ENCODE peak calls at places on chromosomes 11 and 22, in five cellular contexts. R, L, F, Y and C are unnamed samples.

GRCh38 chr22:48393041-48393370 is 1434.7 kb downstream of the BRD1 start:
- DNase-seq in R (no peak), L (no peak), F (no peak), Y (no peak), C (no peak)

GRCh38 chr11:107405260-107405659 is 52.4 kb downstream of the CWF19L2 start:
- DNase-seq in R (no peak), L (no peak), F (no peak), Y (no peak), C (no peak)

GRCh38 chr11:71451596-71452353 is 1.2 kb upstream of the NADSYN1 start:
- DNase-seq in R (no peak), L (no peak), F (no peak), Y (no peak), C (peak)

GRCh38 chr11:134132808-134133207 is 63.9 kb downstream of the JAM3 start:
- DNase-seq in R (no peak), L (no peak), F (no peak), Y (no peak), C (no peak)

GRCh38 chr11:48081151-48082010 is 101.0 kb downstream of the PTPRJ start:
- DNase-seq in R (peak), L (peak), F (no peak), Y (no peak), C (no peak)

GRCh38 chr11:64231536-64231935 is 1.2 kb downstream of the DNAJC4 start:
- DNase-seq in R (no peak), L (no peak), F (no peak), Y (no peak), C (no peak)

GRCh38 chr22:42857845-42858481 is 890 bp upstream of the ARFGAP3 start:
- DNase-seq in R (no peak), L (no peak), F (peak), Y (no peak), C (no peak)

GRCh38 chr11:12276831-12277475 is 100.4 kb upstream of the PARVA start:
- DNase-seq in R (no peak), L (peak), F (no peak), Y (no peak), C (no peak)

GRCh38 chr11:67497656-67498291 is 7.4 kb downstream of the PITPNM1 start:
- DNase-seq in R (no peak), L (no peak), F (no peak), Y (no peak), C (no peak)

GRCh38 chr11:47259178-47259977 is 1.6 kb downstream of the NR1H3 start:
- DNase-seq in R (peak), L (no peak), F (no peak), Y (peak), C (peak)

GRCh38 chr11:33375236-33375635 is 118.1 kb downstream of the HIPK3 start:
- DNase-seq in R (no peak), L (no peak), F (no peak), Y (no peak), C (peak)

GRCh38 chr11:45264839-45265515 is 21.2 kb downstream of the SYT13 start:
- DNase-seq in R (peak), L (no peak), F (no peak), Y (no peak), C (no peak)

GRCh38 chr11:95831198-95831883 is 41.0 kb downstream of the CEP57 start:
- DNase-seq in R (peak), L (no peak), F (no peak), Y (no peak), C (no peak)

DNA sequence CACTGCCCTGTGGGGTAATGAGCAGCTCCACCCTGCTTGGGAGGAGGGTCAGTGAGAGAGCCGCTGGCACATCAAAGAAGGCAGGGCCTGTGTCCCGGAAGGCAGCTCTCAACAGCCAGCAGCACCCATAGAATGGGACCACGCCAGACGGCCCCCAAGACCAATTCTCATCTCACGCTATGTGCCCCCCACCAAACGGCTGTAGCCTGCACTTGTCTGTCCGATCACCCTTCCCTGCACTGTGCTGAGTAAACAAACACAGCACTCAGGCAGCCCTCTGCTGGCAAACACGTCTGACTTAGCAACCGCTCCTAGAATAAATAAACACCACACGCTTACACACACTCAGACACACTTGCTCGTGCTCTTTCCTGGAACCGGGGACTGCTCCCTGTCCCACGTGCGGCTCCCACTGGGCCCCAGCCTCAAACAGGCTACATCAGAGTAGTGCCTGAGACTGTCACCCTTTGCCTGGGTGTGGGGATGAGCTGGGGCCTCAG is 53.2 kb upstream of the CDON start:
- DNase-seq in R (peak), L (peak), F (peak), Y (no peak), C (peak)
- TF ChIP-seq CTCF in R (peak), L (no peak), F (no peak), Y (no peak), C (no peak)

DNA sequence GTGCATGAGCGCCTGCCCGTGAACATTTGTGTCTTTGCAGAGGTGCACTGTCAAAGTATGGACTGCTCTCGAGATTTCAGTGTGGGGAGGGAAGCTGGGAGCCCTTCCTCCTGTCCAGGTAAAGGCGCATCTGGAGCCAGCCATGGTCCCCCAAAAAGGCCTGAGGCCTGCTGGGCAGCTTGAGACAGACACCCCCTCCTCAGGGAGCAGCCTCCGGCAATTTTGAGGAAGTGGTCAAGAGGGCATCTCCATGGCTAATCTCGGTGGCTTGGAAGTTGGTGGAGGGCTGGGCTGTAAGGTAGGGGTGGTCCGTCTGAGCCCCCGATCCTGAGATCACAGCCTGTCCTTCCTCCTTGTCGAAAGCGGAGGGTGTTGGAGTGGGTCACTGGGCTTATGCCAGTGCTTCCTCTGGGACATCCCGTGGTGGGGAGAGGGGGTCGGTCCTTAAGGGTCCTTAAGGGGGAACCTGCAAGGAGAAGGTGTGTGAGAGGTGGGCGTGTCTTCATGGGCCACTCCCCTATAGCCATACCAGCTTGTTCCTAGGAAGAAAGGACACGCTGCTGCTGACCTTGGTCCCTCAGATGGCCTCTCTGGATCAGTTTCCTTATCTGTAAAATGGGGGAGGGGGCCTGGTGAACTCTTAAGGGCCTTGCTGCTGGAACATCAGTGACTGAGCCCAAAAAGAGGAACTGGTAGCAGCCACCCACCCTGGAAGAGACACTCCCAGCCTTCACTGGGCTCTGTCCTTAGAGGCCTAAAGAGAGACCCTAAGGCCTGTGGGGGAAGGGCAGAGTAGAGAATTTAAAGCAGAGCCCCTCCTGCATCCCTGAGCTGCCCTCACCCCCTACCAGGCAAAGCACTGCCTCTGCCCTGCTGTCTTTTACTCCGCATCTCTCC is 2.6 kb downstream of the KCNC1 start:
- DNase-seq in R (no peak), L (no peak), F (no peak), Y (no peak), C (no peak)
- TF ChIP-seq CTCF in R (no peak), L (no peak), F (no peak), Y (no peak), C (no peak)

DNA sequence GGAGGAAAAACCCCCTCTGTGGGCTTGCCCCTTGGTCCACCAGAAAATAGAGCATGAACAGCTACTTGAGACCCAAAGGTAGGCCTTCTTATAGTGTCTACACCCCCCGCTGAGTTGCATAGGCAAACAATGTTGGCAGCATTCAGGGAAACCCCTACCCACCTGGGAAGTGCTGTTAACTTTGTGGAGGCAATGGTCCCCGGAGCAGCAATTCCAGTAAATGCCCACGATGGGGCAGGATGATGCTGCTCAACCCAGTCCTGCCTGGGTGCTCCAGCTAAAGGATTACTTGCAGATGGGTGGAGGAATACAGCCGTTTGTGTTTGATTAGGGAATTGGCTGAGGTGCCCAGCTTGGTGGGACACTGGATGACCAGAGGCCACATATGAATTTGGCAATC is 381.3 kb upstream of the ANO5 start:
- DNase-seq in R (no peak), L (no peak), F (no peak), Y (no peak), C (no peak)
- TF ChIP-seq CTCF in R (no peak), L (no peak), F (no peak), Y (no peak), C (no peak)

GRCh38 chr11:34855754-34856095 is 60.5 kb downstream of the APIP start:
- DNase-seq in R (no peak), L (no peak), F (no peak), Y (no peak), C (no peak)
- TF ChIP-seq CTCF in R (no peak), L (no peak), F (no peak), Y (no peak), C (no peak)

GRCh38 chr11:69841170-69841858 is 22.1 kb upstream of the FGF3 start:
- DNase-seq in R (no peak), L (no peak), F (no peak), Y (no peak), C (no peak)
- TF ChIP-seq CTCF in R (no peak), L (no peak), F (no peak), Y (no peak), C (no peak)

DNA sequence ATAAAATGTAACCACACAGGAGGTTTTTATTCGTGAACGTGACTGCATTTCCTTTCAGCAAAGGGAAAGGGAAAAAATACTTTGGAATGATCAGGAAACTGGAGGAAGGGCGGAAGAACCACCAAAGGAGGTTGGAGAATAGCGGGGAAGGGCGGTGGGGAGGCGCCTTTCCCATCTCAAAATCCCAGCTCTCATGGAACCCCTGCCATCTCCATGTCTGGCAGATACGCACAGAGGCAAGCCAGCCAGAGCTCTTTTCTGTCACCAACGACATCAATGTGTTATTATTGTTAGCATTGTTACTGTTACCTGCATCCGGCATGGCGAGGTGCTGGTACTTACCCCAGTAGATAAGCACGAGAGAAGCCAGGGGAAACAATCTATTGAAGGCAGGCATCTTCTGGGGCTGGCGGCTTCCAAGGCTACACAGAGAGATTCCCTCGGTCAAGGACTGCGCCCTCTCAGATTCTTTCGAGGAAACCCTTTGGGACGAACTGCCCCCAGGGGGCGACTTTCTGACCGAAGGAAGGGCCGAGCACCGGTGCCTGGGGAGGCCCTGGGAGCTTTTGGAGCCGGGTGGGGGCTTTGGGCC is 923 bp downstream of the SCN3B start:
- DNase-seq in R (peak), L (no peak), F (no peak), Y (no peak), C (no peak)
- TF ChIP-seq CTCF in R (no peak), L (no peak), F (no peak), Y (no peak), C (no peak)

GRCh38 chr11:108960498-108960897 is 295.6 kb downstream of the DDX10 start:
- DNase-seq in R (no peak), L (no peak), F (no peak), Y (no peak), C (no peak)
- TF ChIP-seq CTCF in R (no peak), L (no peak), F (no peak), Y (no peak), C (no peak)

GRCh38 chr11:119305556-119306372 is 11.2 kb downstream of the MCAM start:
- DNase-seq in R (no peak), L (no peak), F (no peak), Y (no peak), C (no peak)

GRCh38 chr11:119306373-119306890 is 10.5 kb downstream of the MCAM start:
- DNase-seq in R (no peak), L (no peak), F (no peak), Y (no peak), C (no peak)

GRCh38 chr11:119307974-119308373 is 9.0 kb downstream of the MCAM start:
- DNase-seq in R (no peak), L (no peak), F (no peak), Y (no peak), C (no peak)

GRCh38 chr11:119309411-119309810 is 7.5 kb downstream of the MCAM start:
- DNase-seq in R (no peak), L (no peak), F (no peak), Y (no peak), C (no peak)

GRCh38 chr11:119307219-119307618 is 9.7 kb downstream of the MCAM start:
- DNase-seq in R (no peak), L (no peak), F (no peak), Y (no peak), C (no peak)
- TF ChIP-seq CTCF in R (peak), L (no peak), F (no peak), Y (no peak), C (no peak)

DNA sequence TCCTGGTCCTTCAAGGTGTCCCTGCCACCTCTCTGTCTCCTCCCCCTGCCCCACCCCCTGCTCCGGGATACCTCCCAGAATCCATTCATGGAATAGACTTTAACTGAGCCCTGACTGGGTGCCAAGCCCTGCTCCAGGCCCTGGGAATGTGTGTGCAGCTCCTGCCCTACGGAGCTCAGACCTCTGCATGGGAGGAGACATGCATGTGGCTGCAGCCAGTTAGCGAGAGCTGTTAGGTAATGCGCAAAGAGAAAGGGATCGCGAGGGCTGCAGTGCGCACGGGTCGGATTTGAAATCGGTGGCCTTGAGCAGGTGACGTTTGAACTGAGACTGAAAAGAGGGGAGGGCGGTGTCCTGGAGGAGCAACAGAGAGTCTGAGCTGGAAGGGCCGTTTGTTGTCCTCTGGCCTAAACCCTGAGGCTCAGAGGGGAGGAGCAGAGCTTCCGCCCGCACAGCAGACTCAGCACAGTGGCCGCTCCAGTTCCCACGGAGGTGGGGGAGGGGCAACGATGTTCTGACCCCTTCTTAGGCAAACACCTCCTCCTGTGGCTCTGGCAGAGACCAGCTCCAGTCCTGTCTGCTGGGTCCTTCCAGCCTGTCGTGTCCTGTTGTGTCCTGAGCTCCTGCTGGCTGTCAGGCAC is 19.8 kb upstream of the LRRC10B start:
- DNase-seq in R (no peak), L (no peak), F (peak), Y (no peak), C (peak)
- TF ChIP-seq CTCF in R (no peak), L (no peak), F (no peak), Y (no peak), C (no peak)

GRCh38 chr11:94168882-94169281 is 40.2 kb downstream of the PANX1 start:
- DNase-seq in R (no peak), L (no peak), F (no peak), Y (no peak), C (no peak)

GRCh38 chr11:94170953-94171352 is 42.3 kb downstream of the PANX1 start:
- DNase-seq in R (no peak), L (no peak), F (no peak), Y (no peak), C (no peak)

GRCh38 chr11:94169930-94170329 is 41.3 kb downstream of the PANX1 start:
- DNase-seq in R (no peak), L (no peak), F (no peak), Y (no peak), C (no peak)

GRCh38 chr11:94169516-94169915 is 40.9 kb downstream of the PANX1 start:
- DNase-seq in R (no peak), L (no peak), F (no peak), Y (no peak), C (no peak)

GRCh38 chr11:94171693-94172440 is 43.2 kb downstream of the PANX1 start:
- DNase-seq in R (no peak), L (no peak), F (peak), Y (peak), C (peak)
- TF ChIP-seq CTCF in R (peak), L (peak), F (peak), Y (peak), C (peak)